ENCODE peak calls at places on chromosomes 12 and 14, in five cellular contexts. U, F, G, X and M are unnamed samples.

GRCh38 chr12:11727133-11727664 is 77.7 kb downstream of the ETV6 start:
- DNase-seq in U (no peak), F (no peak), G (no peak), X (no peak), M (no peak)

GRCh38 chr12:116172224-116172849 is 105.2 kb downstream of the MED13L start:
- DNase-seq in U (no peak), F (no peak), G (no peak), X (no peak), M (no peak)

GRCh38 chr12:130981156-130981789 is 27.6 kb downstream of the ADGRD1 start:
- DNase-seq in U (no peak), F (no peak), G (no peak), X (no peak), M (no peak)

GRCh38 chr12:16003460-16003859 is 92.3 kb downstream of the DERA start:
- DNase-seq in U (no peak), F (no peak), G (no peak), X (no peak), M (no peak)

GRCh38 chr14:73712540-73713141 is 1.5 kb downstream of the PNMA1 start:
- DNase-seq in U (no peak), F (no peak), G (no peak), X (no peak), M (no peak)

GRCh38 chr14:63504628-63505027 is 38.5 kb downstream of the PPP2R5E start:
- DNase-seq in U (no peak), F (no peak), G (no peak), X (no peak), M (no peak)

GRCh38 chr12:74816398-74817175 is 279.0 kb downstream of the ATXN7L3B start:
- DNase-seq in U (no peak), F (peak; percentile 39), G (no peak), X (no peak), M (no peak)

GRCh38 chr12:108517288-108518100 is 2.4 kb downstream of the FICD start:
- DNase-seq in U (no peak), F (no peak), G (no peak), X (no peak), M (no peak)

GRCh38 chr14:33165144-33165925 is 226.7 kb downstream of the NPAS3 start:
- DNase-seq in U (no peak), F (no peak), G (peak; percentile 3), X (no peak), M (no peak)

GRCh38 chr12:45415393-45415817 is 199.5 kb downstream of the ANO6 start:
- DNase-seq in U (no peak), F (no peak), G (peak; percentile 99), X (no peak), M (peak; percentile 89)

GRCh38 chr12:112183591-112184021 is 58.2 kb downstream of the TRAFD1 start:
- DNase-seq in U (no peak), F (no peak), G (no peak), X (no peak), M (no peak)

GRCh38 chr14:61812347-61813100 is 50.3 kb downstream of the SNAPC1 start:
- DNase-seq in U (no peak), F (peak; percentile 64), G (no peak), X (no peak), M (no peak)

GRCh38 chr12:51593539-51593938 is 2.5 kb downstream of the SCN8A start:
- DNase-seq in U (peak; percentile 38), F (no peak), G (peak; percentile 64), X (no peak), M (no peak)

GRCh38 chr12:62882696-62883095 is 52.3 kb downstream of the PPM1H start:
- DNase-seq in U (no peak), F (no peak), G (no peak), X (no peak), M (no peak)

GRCh38 chr12:93990832-93991748 is 157.3 kb upstream of the PLXNC1 start:
- DNase-seq in U (peak; percentile 15), F (no peak), G (peak; percentile 58), X (no peak), M (no peak)

GRCh38 chr14:37595809-37596595 is 573 bp downstream of the TTC6 start:
- DNase-seq in U (peak; percentile 55), F (peak; percentile 77), G (no peak), X (no peak), M (peak; percentile 90)

GRCh38 chr12:8996682-8997405 is 7.5 kb downstream of the KLRG1 start:
- DNase-seq in U (no peak), F (no peak), G (peak; percentile 46), X (no peak), M (no peak)

GRCh38 chr12:47736216-47736615 is 10.9 kb upstream of the ENDOU start:
- DNase-seq in U (no peak), F (peak; percentile 39), G (no peak), X (no peak), M (no peak)

GRCh38 chr12:31031951-31032335 is 41.7 kb upstream of the DDX11 start:
- DNase-seq in U (no peak), F (no peak), G (no peak), X (no peak), M (no peak)
- TF ChIP-seq CTCF in U (no peak), F (no peak), G (no peak), X (no peak), M (no peak)

GRCh38 chr12:66695130-66695529 is 16.3 kb upstream of the GRIP1 start:
- DNase-seq in U (peak; percentile 62), F (peak; percentile 56), G (no peak), X (no peak), M (no peak)

GRCh38 chr12:66694666-66695065 is 15.8 kb upstream of the GRIP1 start:
- DNase-seq in U (no peak), F (no peak), G (no peak), X (no peak), M (no peak)

GRCh38 chr12:66693901-66694513 is 15.1 kb upstream of the GRIP1 start:
- DNase-seq in U (peak; percentile 19), F (no peak), G (peak; percentile 63), X (no peak), M (no peak)

GRCh38 chr12:66692170-66692569 is 13.3 kb upstream of the GRIP1 start:
- DNase-seq in U (no peak), F (no peak), G (no peak), X (no peak), M (no peak)

DNA sequence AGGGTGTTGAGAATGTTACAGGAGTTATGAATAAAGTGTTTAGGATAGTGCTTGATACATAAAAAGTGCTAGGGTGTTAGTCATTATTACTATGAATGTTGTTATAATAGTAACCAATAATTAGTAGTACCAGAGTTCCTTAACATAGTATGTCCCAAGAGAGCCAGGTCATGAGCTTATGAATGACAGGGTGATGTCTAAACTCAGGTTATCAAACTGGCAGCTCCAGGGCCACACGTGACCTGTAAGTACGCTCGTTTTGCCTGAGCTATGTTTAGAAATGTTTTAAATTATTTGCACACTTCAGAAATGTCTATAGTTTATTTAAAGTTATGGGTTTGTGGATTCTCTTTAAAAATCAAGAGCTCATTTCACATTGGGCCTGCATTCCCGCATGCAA is 14.1 kb upstream of the GRIP1 start:
- DNase-seq in U (no peak), F (no peak), G (no peak), X (no peak), M (no peak)
- H3K4me3 ChIP-seq in U (no peak overlapping the region), F (no peak overlapping the region), G (no peak overlapping the region), X (no peak overlapping the region), M (no peak overlapping the region)

DNA sequence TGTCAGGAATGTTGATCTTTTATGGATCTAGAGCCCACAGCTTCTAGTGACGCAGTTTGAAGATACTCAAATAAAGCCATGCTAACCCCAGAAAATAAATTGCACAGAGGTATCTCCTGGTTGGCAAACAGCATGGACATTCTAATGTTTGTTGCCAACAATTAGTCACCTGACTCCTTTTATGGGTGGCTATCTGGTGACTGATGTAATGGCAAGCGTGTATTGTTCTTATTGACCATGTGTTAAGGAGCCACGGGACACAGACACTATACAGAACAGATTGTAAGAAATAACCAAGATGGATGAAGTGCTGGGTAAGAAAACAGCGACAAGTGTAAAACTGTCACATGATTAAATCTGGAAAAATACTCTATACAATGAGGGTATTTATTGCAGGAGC is 401.3 kb upstream of the PDE3A start:
- DNase-seq in U (no peak), F (no peak), G (no peak), X (no peak), M (no peak)
- H3K27ac ChIP-seq in U (peak overlapping the region; percentile 27), F (no peak overlapping the region), G (peak overlapping the region; percentile 58), X (no peak overlapping the region), M (no peak overlapping the region)

GRCh38 chr14:75715926-75716780 is 55.1 kb downstream of the TTLL5 start:
- DNase-seq in U (no peak), F (no peak), G (no peak), X (no peak), M (no peak)

GRCh38 chr14:75711796-75712211 is 50.8 kb downstream of the TTLL5 start:
- DNase-seq in U (peak; percentile 90), F (peak; percentile 84), G (peak; percentile 67), X (peak; percentile 44), M (peak; percentile 90)

GRCh38 chr14:75714993-75715392 is 53.9 kb downstream of the TTLL5 start:
- DNase-seq in U (no peak), F (no peak), G (no peak), X (no peak), M (no peak)

GRCh38 chr14:75709207-75709812 is 48.3 kb downstream of the TTLL5 start:
- DNase-seq in U (peak; percentile 86), F (peak; percentile 63), G (peak; percentile 85), X (peak; percentile 74), M (no peak)

GRCh38 chr14:75711134-75711795 is 50.2 kb downstream of the TTLL5 start:
- DNase-seq in U (peak; percentile 55), F (no peak), G (peak; percentile 27), X (no peak), M (no peak)
- TF ChIP-seq CTCF in U (peak; percentile 86), F (peak; percentile 35), G (peak; percentile 95), X (peak; percentile 56), M (peak; percentile 88)

GRCh38 chr12:128613821-128614220 is 209.9 kb downstream of the SLC15A4 start:
- DNase-seq in U (no peak), F (no peak), G (no peak), X (no peak), M (no peak)

GRCh38 chr12:128623748-128624147 is 200.0 kb downstream of the SLC15A4 start:
- DNase-seq in U (no peak), F (no peak), G (no peak), X (no peak), M (no peak)

GRCh38 chr12:128621304-128621703 is 202.5 kb downstream of the SLC15A4 start:
- DNase-seq in U (no peak), F (no peak), G (no peak), X (no peak), M (no peak)

GRCh38 chr12:128617304-128617833 is 206.4 kb downstream of the SLC15A4 start:
- DNase-seq in U (no peak), F (no peak), G (no peak), X (no peak), M (no peak)

DNA sequence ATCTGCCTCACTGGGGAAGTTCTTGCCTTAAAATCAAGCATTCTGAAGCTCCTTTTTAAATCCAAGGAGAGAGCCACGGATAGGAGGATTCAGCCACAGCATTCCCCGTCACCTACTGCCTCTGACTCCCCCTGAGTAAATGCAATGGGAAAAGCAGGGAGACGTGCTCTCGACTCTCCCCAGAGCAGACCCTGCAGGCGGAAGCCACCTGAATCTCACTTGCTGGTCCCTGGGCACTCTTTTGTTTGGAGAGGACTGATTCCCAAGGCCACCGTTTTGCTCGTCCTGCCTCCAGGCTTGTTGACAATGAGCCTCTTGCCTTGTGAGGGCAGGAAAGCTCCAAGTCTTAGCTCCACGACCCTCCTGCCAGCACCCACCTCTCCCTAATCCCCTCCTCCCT is 204.5 kb downstream of the SLC15A4 start:
- DNase-seq in U (no peak), F (no peak), G (no peak), X (no peak), M (no peak)
- H3K4me3 ChIP-seq in U (no peak overlapping the region), F (no peak overlapping the region), G (no peak overlapping the region), X (no peak overlapping the region), M (no peak overlapping the region)